ENCODE peak calls at places on chromosomes 6 and 20, in seven cellular contexts. O is HL-60; P is ELR; X is pons; M is lower leg skin; L is activated CD8-positive, alpha-beta memory T cell treated with anti-CD3 and anti-CD28 coated beads, Interleukin-2, amount 10 ng/mL, durations not matched to agents 7 days and 5 days; N is ecto neural progenitor cell. W is an unnamed sample.

GRCh38 chr20:23226612-23227265 is 123.9 kb upstream of the NXT1 start:
- DNase-seq in O (no peak), P (no peak), X (no peak), M (peak), L (no peak), N (no peak), W (no peak)

GRCh38 chr6:73951186-73951585 is 255.2 kb downstream of the CD109 start:
- DNase-seq in O (no peak), P (no peak), X (peak), M (no peak), L (no peak), N (no peak), W (no peak)

GRCh38 chr6:37310980-37311379 is 42.8 kb upstream of the RNF8 start:
- DNase-seq in O (no peak), P (no peak), X (no peak), M (no peak), L (no peak), N (no peak), W (no peak)

GRCh38 chr6:8973395-8973794 is 538.0 kb upstream of the SLC35B3 start:
- DNase-seq in O (no peak), P (no peak), X (no peak), M (no peak), L (no peak), N (no peak), W (no peak)

GRCh38 chr6:74091133-74091793 is 395.3 kb downstream of the CD109 start:
- DNase-seq in O (no peak), P (peak), X (peak), M (no peak), L (no peak), N (no peak), W (peak)

GRCh38 chr6:109475625-109476024 is 7.4 kb downstream of the ZBTB24 start:
- DNase-seq in O (no peak), P (no peak), X (no peak), M (no peak), L (no peak), N (no peak), W (no peak)

GRCh38 chr20:12698817-12699216 is 310.0 kb upstream of the SPTLC3 start:
- DNase-seq in O (no peak), P (no peak), X (no peak), M (no peak), L (no peak), N (no peak), W (no peak)

GRCh38 chr6:129402244-129402643 is 307.7 kb downstream of the ARHGAP18 start:
- DNase-seq in O (no peak), P (peak), X (peak), M (no peak), L (no peak), N (no peak), W (no peak)

GRCh38 chr20:13436530-13436929 is 202.2 kb downstream of the TASP1 start:
- DNase-seq in O (no peak), P (no peak), X (no peak), M (no peak), L (no peak), N (no peak), W (no peak)

GRCh38 chr6:16978686-16979085 is 123.2 kb upstream of the STMND1 start:
- DNase-seq in O (no peak), P (no peak), X (no peak), M (no peak), L (no peak), N (no peak), W (no peak)

GRCh38 chr6:44831002-44831610 is 443.6 kb downstream of the CDC5L start:
- DNase-seq in O (no peak), P (no peak), X (no peak), M (no peak), L (no peak), N (no peak), W (no peak)

GRCh38 chr20:22180244-22180643 is 404.1 kb downstream of the FOXA2 start:
- DNase-seq in O (no peak), P (no peak), X (no peak), M (no peak), L (no peak), N (no peak), W (no peak)

GRCh38 chr6:82246802-82247633 is 526 bp downstream of the IBTK start:
- DNase-seq in O (peak), P (peak), X (peak), M (peak), L (no peak), N (peak), W (peak)

GRCh38 chr6:16712931-16713484 is 48.3 kb downstream of the ATXN1 start:
- DNase-seq in O (peak), P (peak), X (peak), M (peak), L (peak), N (no peak), W (peak)

GRCh38 chr20:32437391-32438074 is 79.4 kb downstream of the ASXL1 start:
- DNase-seq in O (no peak), P (peak), X (no peak), M (peak), L (no peak), N (no peak), W (no peak)

GRCh38 chr20:8163543-8163942 is 31.5 kb downstream of the PLCB1 start:
- DNase-seq in O (no peak), P (no peak), X (no peak), M (no peak), L (no peak), N (no peak), W (no peak)

GRCh38 chr6:26327450-26328264 is 37.3 kb upstream of the BTN3A2 start:
- DNase-seq in O (no peak), P (peak), X (peak), M (no peak), L (peak), N (peak), W (peak)

GRCh38 chr6:159203304-159204005 is 34.3 kb downstream of the FNDC1 start:
- DNase-seq in O (no peak), P (peak), X (no peak), M (no peak), L (no peak), N (no peak), W (peak)

GRCh38 chr6:78799682-78800081 is 67.7 kb upstream of the IRAK1BP1 start:
- DNase-seq in O (no peak), P (no peak), X (no peak), M (no peak), L (no peak), N (no peak), W (no peak)

GRCh38 chr6:170102038-170102437 is 188.8 kb downstream of the DLL1 start:
- DNase-seq in O (no peak), P (no peak), X (no peak), M (peak), L (peak), N (peak), W (no peak)

GRCh38 chr20:56626367-56627121 is 2.6 kb upstream of the TFAP2C start:
- DNase-seq in O (no peak), P (peak), X (no peak), M (peak), L (no peak), N (peak), W (no peak)

GRCh38 chr6:42899871-42900270 is 16.0 kb upstream of the PTCRA start:
- DNase-seq in O (no peak), P (no peak), X (no peak), M (no peak), L (no peak), N (no peak), W (no peak)

GRCh38 chr6:15444881-15445280 is 199.0 kb downstream of the JARID2 start:
- DNase-seq in O (no peak), P (no peak), X (peak), M (peak), L (no peak), N (no peak), W (no peak)

GRCh38 chr6:142174681-142175080 is 27.6 kb downstream of the VTA1 start:
- DNase-seq in O (no peak), P (no peak), X (no peak), M (no peak), L (no peak), N (no peak), W (no peak)

GRCh38 chr6:44076366-44077200 is 50.7 kb downstream of the MRPL14 start:
- DNase-seq in O (no peak), P (no peak), X (peak), M (no peak), L (no peak), N (peak), W (no peak)

GRCh38 chr20:11675920-11676617 is 241.6 kb upstream of the BTBD3 start:
- DNase-seq in O (no peak), P (no peak), X (peak), M (no peak), L (no peak), N (no peak), W (no peak)

W was measured in mammary epithelial cell.